ENCODE peak calls at places on chromosomes 2 and 18, in four cellular contexts. H is HepG2, I is endothelial cell of umbilical vein, C is K562. V is an unnamed sample.
A peak's percentile ranks its signal among the peaks of the same experiment; 100 is the strongest.

GRCh38 chr2:219425238-219426067 is 7.3 kb downstream of the DES start:
- DNase-seq in H (no peak), I (no peak), C (no peak), V (no peak)

GRCh38 chr2:20211420-20211819 is 13.5 kb downstream of the SDC1 start:
- DNase-seq in H (no peak), I (no peak), C (no peak), V (no peak)

GRCh38 chr2:70569559-70569958 is 15.9 kb upstream of the TGFA start:
- DNase-seq in C (no peak), I (no peak), H (no peak), V (no peak)

GRCh38 chr2:187390891-187391290 is 57.2 kb downstream of the CALCRL start:
- DNase-seq in C (no peak), I (peak; percentile 56), H (peak; percentile 35), V (peak; percentile 13)

GRCh38 chr2:171789956-171790355 is 102.7 kb downstream of the DYNC1I2 start:
- DNase-seq in I (no peak), H (no peak), C (no peak), V (no peak)

GRCh38 chr2:156826342-156826933 is 390.3 kb downstream of the GPD2 start:
- DNase-seq in H (no peak), C (no peak), I (no peak), V (no peak)

GRCh38 chr2:74081030-74081429 is 66.7 kb downstream of the BOLA3 start:
- DNase-seq in C (no peak), I (no peak), H (no peak), V (no peak)

GRCh38 chr2:128324897-128325410 is 6.3 kb upstream of the HS6ST1 start:
- DNase-seq in C (no peak), H (no peak), I (no peak), V (no peak)

GRCh38 chr2:1650474-1650872 is 93.8 kb downstream of the PXDN start:
- DNase-seq in I (no peak), H (no peak), C (no peak), V (no peak)

GRCh38 chr2:41950440-41950960 is 97.3 kb upstream of the PKDCC start:
- DNase-seq in H (no peak), I (no peak), C (no peak), V (no peak)

GRCh38 chr2:8922431-8922830 is 81.1 kb downstream of the MBOAT2 start:
- DNase-seq in I (no peak), H (no peak), C (no peak), V (no peak)

GRCh38 chr2:46873632-46874068 is 42.0 kb downstream of the MCFD2 start:
- DNase-seq in H (peak; percentile 42), C (peak; percentile 77), I (peak; percentile 94), V (peak; percentile 99)

GRCh38 chr18:61575419-61575818 is 242.2 kb downstream of the CDH20 start:
- DNase-seq in H (no peak), I (no peak), C (no peak), V (no peak)

GRCh38 chr2:191832668-191833067 is 14.2 kb downstream of the CAVIN2 start:
- DNase-seq in C (no peak), H (no peak), I (peak; percentile 73), V (no peak)

GRCh38 chr2:17160594-17160993 is 357.6 kb downstream of the RAD51AP2 start:
- DNase-seq in H (no peak), I (no peak), C (no peak), V (no peak)

GRCh38 chr2:181231886-181232644 is 225.1 kb upstream of the ITGA4 start:
- DNase-seq in H (no peak), I (no peak), C (no peak), V (no peak)

GRCh38 chr2:207815254-207815653 is 45.5 kb upstream of the FZD5 start:
- DNase-seq in H (peak; percentile 73), C (no peak), I (no peak), V (no peak)

GRCh38 chr18:36947820-36948348 is 119.0 kb downstream of the KIAA1328 start:
- DNase-seq in H (no peak), C (no peak), I (no peak), V (no peak)

GRCh38 chr2:32565902-32566301 is 61.9 kb upstream of the TTC27 start:
- DNase-seq in H (no peak), I (no peak), C (no peak), V (no peak)

GRCh38 chr18:25360301-25360899 is 8.4 kb upstream of the ZNF521 start:
- DNase-seq in I (no peak), H (no peak), C (no peak), V (no peak)

GRCh38 chr18:46213295-46213694 is 109.1 kb downstream of the HAUS1 start:
- DNase-seq in H (peak; percentile 5), C (peak; percentile 20), I (peak; percentile 32), V (peak; percentile 40)

GRCh38 chr18:76429262-76430126 is 65.5 kb downstream of the ZNF516 start:
- DNase-seq in H (no peak), I (no peak), C (no peak), V (no peak)

GRCh38 chr18:75135158-75135725 is 73.7 kb downstream of the PTGR3 start:
- DNase-seq in I (no peak), H (no peak), C (no peak), V (no peak)

GRCh38 chr18:75139226-75139911 is 69.6 kb downstream of the PTGR3 start:
- DNase-seq in H (no peak), I (no peak), C (no peak), V (no peak)

GRCh38 chr18:75133721-75134645 is 75.0 kb downstream of the PTGR3 start:
- DNase-seq in I (no peak), C (no peak), H (no peak), V (no peak)

GRCh38 chr18:75140296-75140695 is 68.6 kb downstream of the PTGR3 start:
- DNase-seq in I (no peak), C (no peak), H (no peak), V (no peak)

GRCh38 chr18:75137346-75137877 is 71.5 kb downstream of the PTGR3 start:
- DNase-seq in I (no peak), H (no peak), C (no peak), V (no peak)
- TF ChIP-seq MYC in I (no peak), H (no peak), C (no peak), V (no peak)

DNA sequence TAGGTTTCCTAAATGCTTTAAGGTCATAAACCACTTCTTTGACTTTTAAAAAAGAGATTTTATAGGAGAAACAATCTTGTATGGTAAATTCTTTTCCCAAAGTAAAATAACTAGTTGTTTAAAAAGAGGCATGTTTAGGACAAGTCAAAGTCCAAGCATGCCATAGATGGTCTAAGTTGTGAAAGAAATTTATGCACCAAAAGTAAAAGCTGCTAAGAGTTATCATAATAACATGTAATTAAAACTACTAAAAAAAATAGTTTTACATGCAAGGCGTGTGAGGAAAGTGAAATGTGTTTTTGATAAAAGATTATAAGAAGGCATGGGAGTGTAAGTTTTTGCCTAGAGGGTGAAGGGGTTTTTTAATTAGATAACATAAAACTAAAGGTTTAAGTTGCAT is 22.5 kb downstream of the FAM210A start:
- DNase-seq in I (no peak), C (no peak), H (peak; percentile 13), V (peak; percentile 37)
- TF ChIP-seq JUN in I (no peak), C (no peak), H (no peak), V (no peak)

GRCh38 chr18:13660510-13660909 is 65.8 kb downstream of the FAM210A start:
- DNase-seq in H (no peak), C (no peak), I (peak; percentile 87), V (no peak)
- TF ChIP-seq MYC in H (no peak), C (peak; percentile 55), I (no peak), V (no peak)

GRCh38 chr2:190417045-190417842 is 9.1 kb downstream of the MFSD6 start:
- DNase-seq in H (peak; percentile 18), C (no peak), I (no peak), V (no peak)

GRCh38 chr2:190415251-190415650 is 7.1 kb downstream of the MFSD6 start:
- DNase-seq in H (no peak), I (no peak), C (no peak), V (no peak)

GRCh38 chr2:190418717-190419116 is 10.6 kb downstream of the MFSD6 start:
- DNase-seq in C (no peak), I (no peak), H (no peak), V (no peak)

GRCh38 chr2:190413421-190413820 is 5.3 kb downstream of the MFSD6 start:
- DNase-seq in H (no peak), I (peak; percentile 64), C (no peak), V (no peak)

GRCh38 chr2:190415794-190416729 is 7.9 kb downstream of the MFSD6 start:
- DNase-seq in C (no peak), H (no peak), I (no peak), V (no peak)
- TF ChIP-seq JUN in C (no peak), H (no peak), I (no peak), V (no peak)

GRCh38 chr2:158518083-158518482 is 61.3 kb downstream of the PKP4 start:
- DNase-seq in I (no peak), C (no peak), H (no peak), V (peak; percentile 28)
- TF ChIP-seq MYC in I (no peak), C (no peak), H (no peak), V (no peak)

DNA sequence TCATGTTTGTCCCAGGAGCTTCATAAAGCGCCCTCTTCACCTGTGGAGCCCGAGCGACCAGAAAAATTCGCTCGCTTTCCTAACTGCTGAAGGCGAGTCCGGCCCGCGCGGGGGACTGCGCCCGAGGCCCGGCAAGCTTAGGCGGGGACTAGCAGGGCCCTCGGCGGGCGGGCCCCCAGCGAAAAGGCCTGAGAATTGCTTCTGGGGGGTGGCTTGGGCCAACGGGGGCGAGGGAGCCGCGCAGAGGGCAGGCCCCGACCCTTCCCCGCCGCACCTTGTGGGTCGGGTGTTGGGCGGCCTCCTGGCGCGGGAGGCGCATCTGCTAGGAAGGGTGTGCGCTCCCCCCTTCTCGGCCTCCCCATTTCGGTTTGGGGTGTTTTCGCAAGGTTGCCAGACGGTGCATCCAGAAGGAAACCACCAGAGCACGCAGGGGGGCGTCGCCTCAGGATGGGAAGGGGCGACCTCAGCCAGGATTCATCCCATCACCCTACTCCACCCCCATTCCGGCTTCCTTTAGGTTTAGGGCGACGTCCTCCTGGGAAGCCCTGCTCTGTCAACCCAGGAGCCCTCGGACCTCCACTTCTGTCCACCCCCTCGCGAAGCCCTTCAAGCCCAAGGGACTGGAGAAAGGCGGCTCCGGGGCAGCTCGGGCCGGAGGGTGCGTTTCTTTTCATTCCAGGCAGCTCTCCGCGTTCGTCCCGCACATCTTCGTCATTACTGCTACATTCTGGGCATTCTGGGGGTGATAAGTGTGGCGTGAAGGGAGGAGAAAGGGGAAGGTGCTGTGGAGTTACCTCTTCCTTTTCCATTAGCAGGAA is 9.1 kb downstream of the SP9 start:
- DNase-seq in I (no peak), C (no peak), H (no peak), V (no peak)
- TF ChIP-seq JUN in I (no peak), C (no peak), H (no peak), V (no peak)

V was measured in A549.